ENCODE peak calls at places on chromosome 4, in six cellular contexts. X is IMR-90, C is uterus, Z is suprapubic skin, W is ascending aorta, J is pancreas. B is an unnamed sample.

GRCh38 chr4:5712517-5712916 is 1.5 kb downstream of the EVC start:
- DNase-seq in X (peak), J (no peak), W (no peak), C (no peak), Z (no peak), B (no peak)

GRCh38 chr4:85607624-85608023 is 132.7 kb downstream of the ARHGAP24 start:
- DNase-seq in Z (no peak), J (peak), X (no peak), W (no peak), C (no peak), B (no peak)

GRCh38 chr4:20544645-20545044 is 155.6 kb upstream of the PACRGL start:
- DNase-seq in J (no peak), C (no peak), W (no peak), X (peak), Z (no peak), B (no peak)

GRCh38 chr4:126679303-126679702 is 953.5 kb upstream of the INTU start:
- DNase-seq in J (no peak), X (no peak), C (no peak), W (no peak), Z (no peak), B (no peak)

GRCh38 chr4:58225460-58225859 is 1115.3 kb upstream of the IGFBP7 start:
- DNase-seq in J (no peak), X (no peak), Z (no peak), C (no peak), W (no peak), B (no peak)

GRCh38 chr4:78155616-78156105 is 98.5 kb downstream of the FRAS1 start:
- DNase-seq in J (no peak), Z (no peak), X (no peak), C (no peak), W (no peak), B (no peak)

GRCh38 chr4:13399257-13399656 is 84.9 kb downstream of the RAB28 start:
- DNase-seq in J (no peak), X (peak), Z (no peak), C (no peak), W (no peak), B (no peak)

GRCh38 chr4:88939697-88940096 is 117.3 kb downstream of the FAM13A start:
- DNase-seq in J (no peak), Z (no peak), C (no peak), X (peak), W (no peak), B (no peak)

GRCh38 chr4:157052429-157053040 is 23.4 kb upstream of the GLRB start:
- DNase-seq in Z (no peak), X (no peak), J (no peak), W (no peak), C (no peak), B (no peak)

GRCh38 chr4:138222041-138222440 is 20.1 kb downstream of the SLC7A11 start:
- DNase-seq in J (peak), X (peak), Z (no peak), C (no peak), W (no peak), B (no peak)

GRCh38 chr4:112379306-112379705 is 82.1 kb downstream of the ALPK1 start:
- DNase-seq in W (no peak), C (no peak), J (no peak), Z (no peak), X (no peak), B (no peak)

GRCh38 chr4:140851032-140851636 is 94.9 kb upstream of the TBC1D9 start:
- DNase-seq in Z (no peak), C (peak), W (peak), J (peak), X (peak), B (no peak)

GRCh38 chr4:101972791-101973190 is 182.3 kb downstream of the BANK1 start:
- DNase-seq in W (no peak), Z (no peak), C (no peak), X (no peak), J (no peak), B (no peak)

DNA sequence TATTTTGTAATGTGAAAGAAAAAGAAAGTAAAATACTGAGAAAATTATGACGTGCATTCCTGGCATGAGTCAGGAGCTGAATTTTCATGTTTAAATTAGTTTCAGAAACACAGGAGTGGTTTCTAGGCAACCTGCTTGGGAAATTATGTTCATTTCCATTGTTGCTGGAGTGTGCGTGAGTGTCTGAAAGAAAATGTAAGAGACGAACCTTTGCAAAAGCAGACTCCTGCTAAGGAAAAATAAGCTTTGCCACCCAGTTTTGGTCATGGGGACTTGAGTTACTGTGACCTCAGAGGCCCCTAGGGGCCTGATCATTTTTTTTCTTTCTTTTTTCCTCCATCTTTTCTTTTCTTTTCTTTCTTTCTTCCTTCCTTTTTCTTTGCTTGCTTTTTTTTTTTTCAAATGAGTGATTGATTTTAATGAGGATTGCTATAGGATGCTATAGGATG is 18.8 kb upstream of the CHRNA9 start:
- DNase-seq in X (peak), C (no peak), W (no peak), Z (no peak), J (no peak), B (no peak)
- H3K4me3 ChIP-seq in X (peak), C (peak), W (no peak), Z (peak), J (no peak), B (no peak)

GRCh38 chr4:173866289-173866688 is 336.3 kb upstream of the HAND2 start:
- DNase-seq in C (no peak), W (no peak), Z (no peak), J (no peak), X (no peak), B (no peak)

DNA sequence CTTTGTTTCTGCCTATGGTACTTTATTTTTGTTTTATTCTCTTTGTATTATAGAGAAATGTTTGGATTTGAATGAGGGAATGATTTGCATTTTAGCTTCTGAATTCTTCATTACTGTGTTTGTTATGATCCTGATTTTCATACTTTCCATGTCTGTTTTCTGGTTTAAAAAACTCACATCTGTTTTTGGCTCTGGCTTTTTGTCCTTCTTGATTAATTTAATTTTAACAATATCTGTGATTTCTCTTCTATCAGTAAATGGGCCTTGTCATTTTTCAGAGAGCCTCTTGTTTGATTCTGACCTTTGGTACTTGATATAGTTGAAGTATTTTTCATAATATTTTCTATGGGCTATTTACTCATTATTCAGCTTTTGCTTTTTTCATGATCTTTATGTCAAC is 341.6 kb upstream of the HAND2 start:
- DNase-seq in J (no peak), X (no peak), W (no peak), Z (no peak), C (no peak), B (no peak)
- H3K27ac ChIP-seq in J (no peak), X (no peak), W (no peak), Z (no peak), C (no peak), B (no peak)

GRCh38 chr4:106583108-106583507 is 214.5 kb upstream of the GIMD1 start:
- DNase-seq in C (no peak), J (no peak), X (no peak), Z (no peak), W (no peak), B (no peak)
- H3K4me3 ChIP-seq in C (no peak), J (no peak), X (no peak), Z (no peak), W (no peak), B (no peak)

GRCh38 chr4:26141916-26142638 is 178.7 kb upstream of the RBPJ start:
- DNase-seq in J (no peak), X (peak), Z (no peak), W (peak), C (no peak), B (no peak)
- H3K27ac ChIP-seq in J (no peak), X (peak), Z (peak), W (peak), C (peak), B (no peak)

DNA sequence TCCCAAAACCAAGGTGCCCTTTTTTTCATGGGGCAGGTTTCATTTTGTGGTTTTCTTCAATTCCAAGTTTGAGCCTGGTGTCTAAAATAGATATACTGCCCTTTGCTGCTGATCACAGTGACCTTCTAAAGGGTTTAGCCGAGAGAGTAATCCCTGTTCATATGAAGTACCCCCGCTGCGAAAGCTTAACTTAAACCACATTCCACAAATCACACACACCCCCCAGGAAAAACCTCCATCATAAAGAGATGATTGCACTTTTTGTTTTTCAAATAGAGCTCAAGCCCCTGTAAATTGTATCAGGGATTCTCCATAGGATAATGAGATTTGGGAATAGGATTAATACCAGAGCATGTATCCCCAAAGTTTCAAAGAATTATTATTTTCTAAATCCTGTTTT is 90.8 kb downstream of the USP46 start:
- DNase-seq in X (no peak), W (no peak), J (no peak), Z (no peak), C (no peak), B (no peak)
- H3K4me3 ChIP-seq in X (no peak), W (no peak), J (no peak), Z (no peak), C (no peak), B (no peak)

B was measured in dorsolateral prefrontal cortex.